ENCODE peak calls at places on chromosome 15, in six cellular contexts. R is immature natural killer cell; W is adrenal gland; T is amniotic stem cell; S is stimulated activated CD8-positive, alpha-beta memory T cell treated with anti-CD3 and anti-CD28 coated beads, Interleukin-12 subunit alpha, Interleukin-12 subunit beta, amount 100 ng/mL, for 4 hours; H is H54. O is an unnamed sample.

GRCh38 chr15:67359431-67360082 is 105.0 kb downstream of the IQCH start:
- DNase-seq in R (no peak), W (no peak), T (no peak), S (no peak), H (no peak), O (no peak)

GRCh38 chr15:58276924-58277323 is 138.7 kb downstream of the AQP9 start:
- DNase-seq in R (no peak), W (no peak), T (no peak), S (no peak), H (no peak), O (no peak)

GRCh38 chr15:40942337-40942854 is 10.9 kb upstream of the CHAC1 start:
- DNase-seq in R (no peak), W (no peak), T (no peak), S (no peak), H (no peak), O (no peak)

GRCh38 chr15:31083394-31083790 is 18.1 kb downstream of the TRPM1 start:
- DNase-seq in R (no peak), W (no peak), T (no peak), S (no peak), H (no peak), O (no peak)

GRCh38 chr15:36756707-36757106 is 177.3 kb downstream of the CDIN1 start:
- DNase-seq in R (no peak), W (no peak), T (no peak), S (no peak), H (no peak), O (no peak)

GRCh38 chr15:25846377-25846776 is 16.8 kb downstream of the ATP10A start:
- DNase-seq in R (peak), W (no peak), T (no peak), S (peak), H (no peak), O (no peak)

GRCh38 chr15:67521770-67522568 is 1.0 kb downstream of the C15orf61 start:
- DNase-seq in R (no peak), W (peak), T (no peak), S (no peak), H (no peak), O (no peak)

GRCh38 chr15:22867886-22868285 is 29.4 kb downstream of the NIPA2 start:
- DNase-seq in R (no peak), W (no peak), T (no peak), S (no peak), H (no peak), O (no peak)

GRCh38 chr15:52481915-52482314 is 46.8 kb downstream of the MYO5A start:
- DNase-seq in R (peak), W (peak), T (peak), S (no peak), H (peak), O (no peak)

GRCh38 chr15:36527512-36528162 is 51.8 kb upstream of the CDIN1 start:
- DNase-seq in R (no peak), W (no peak), T (no peak), S (no peak), H (no peak), O (no peak)

GRCh38 chr15:59528965-59529402 is 82.6 kb upstream of the GCNT3 start:
- DNase-seq in R (peak), W (peak), T (peak), S (peak), H (peak), O (peak)

GRCh38 chr15:68592054-68592453 is 13.3 kb downstream of the CORO2B start:
- DNase-seq in R (no peak), W (no peak), T (no peak), S (no peak), H (no peak), O (no peak)

GRCh38 chr15:57541805-57542504 is 49.7 kb upstream of the MYZAP start:
- DNase-seq in R (no peak), W (peak), T (peak), S (no peak), H (peak), O (no peak)

O was measured in type B pancreatic cell.